ENCODE peak calls at places on chromosome 21, in four cellular contexts. One of them, this sample, is unnamed.

GRCh38 chr21:38088916-38089762 is 167.7 kb upstream of the KCNJ15 start:
- DNase-seq in neuronal stem cell: no peak
- DNase-seq in H1: no peak
- DNase-seq in H9: no peak
- DNase-seq in this sample: no peak

GRCh38 chr21:28325618-28326017 is 667.1 kb downstream of the LTN1 start:
- DNase-seq in neuronal stem cell: no peak
- DNase-seq in H1: no peak
- DNase-seq in H9: peak
- DNase-seq in this sample: no peak

GRCh38 chr21:23968722-23969647 is 1638.3 kb downstream of the MRPL39 start:
- DNase-seq in neuronal stem cell: peak
- DNase-seq in H1: peak
- DNase-seq in H9: peak
- DNase-seq in this sample: no peak

GRCh38 chr21:31354122-31354521 is 10.1 kb upstream of the TIAM1 start:
- DNase-seq in neuronal stem cell: no peak
- DNase-seq in H1: no peak
- DNase-seq in H9: no peak
- DNase-seq in this sample: no peak

GRCh38 chr21:33434770-33435360 is 31.7 kb downstream of the IFNGR2 start:
- DNase-seq in neuronal stem cell: no peak
- DNase-seq in H1: no peak
- DNase-seq in H9: no peak
- DNase-seq in this sample: peak

GRCh38 chr21:37987668-37988067 is 71.4 kb upstream of the KCNJ6 start:
- DNase-seq in neuronal stem cell: no peak
- DNase-seq in H1: no peak
- DNase-seq in H9: no peak
- DNase-seq in this sample: no peak

GRCh38 chr21:39451332-39452206 is at the start of gene SH3BGR:
- DNase-seq in neuronal stem cell: no peak
- DNase-seq in H1: peak
- DNase-seq in H9: peak
- DNase-seq in this sample: no peak

GRCh38 chr21:16046625-16047340 is 317.0 kb downstream of the USP25 start:
- DNase-seq in neuronal stem cell: no peak
- DNase-seq in H1: no peak
- DNase-seq in H9: no peak
- DNase-seq in this sample: peak

GRCh38 chr21:29033871-29034270 is 9.4 kb downstream of the USP16 start:
- DNase-seq in neuronal stem cell: no peak
- DNase-seq in H1: no peak
- DNase-seq in H9: no peak
- DNase-seq in this sample: no peak

GRCh38 chr21:38988211-38989096 is 182.7 kb downstream of the ETS2 start:
- DNase-seq in neuronal stem cell: no peak
- DNase-seq in H1: no peak
- DNase-seq in H9: no peak
- DNase-seq in this sample: peak

GRCh38 chr21:18716578-18717138 is 313.1 kb upstream of the TMPRSS15 start:
- DNase-seq in neuronal stem cell: no peak
- DNase-seq in H1: no peak
- DNase-seq in H9: no peak
- DNase-seq in this sample: no peak

GRCh38 chr21:26842976-26843911 is 2.0 kb downstream of the ADAMTS1 start:
- DNase-seq in neuronal stem cell: peak
- DNase-seq in H1: peak
- DNase-seq in H9: peak
- DNase-seq in this sample: peak

GRCh38 chr21:32096411-32096810 is 182.4 kb downstream of the MIS18A start:
- DNase-seq in neuronal stem cell: peak
- DNase-seq in H1: peak
- DNase-seq in H9: peak
- DNase-seq in this sample: no peak

GRCh38 chr21:24045775-24046215 is 1561.5 kb downstream of the MRPL39 start:
- DNase-seq in neuronal stem cell: no peak
- DNase-seq in H1: peak
- DNase-seq in H9: no peak
- DNase-seq in this sample: no peak

GRCh38 chr21:28215214-28215954 is 777.3 kb downstream of the LTN1 start:
- DNase-seq in neuronal stem cell: no peak
- DNase-seq in H1: no peak
- DNase-seq in H9: no peak
- DNase-seq in this sample: peak

GRCh38 chr21:31932470-31932764 is 59.6 kb downstream of the HUNK start:
- DNase-seq in neuronal stem cell: no peak
- DNase-seq in H1: no peak
- DNase-seq in H9: no peak
- DNase-seq in this sample: no peak

GRCh38 chr21:26115899-26116298 is 54.7 kb downstream of the APP start:
- DNase-seq in neuronal stem cell: no peak
- DNase-seq in H1: no peak
- DNase-seq in H9: no peak
- DNase-seq in this sample: peak

GRCh38 chr21:27057997-27058396 is 91.1 kb upstream of the ADAMTS5 start:
- DNase-seq in neuronal stem cell: no peak
- DNase-seq in H1: no peak
- DNase-seq in H9: no peak
- DNase-seq in this sample: no peak

GRCh38 chr21:24428539-24429186 is 1178.6 kb downstream of the MRPL39 start:
- DNase-seq in neuronal stem cell: no peak
- DNase-seq in H1: no peak
- DNase-seq in H9: no peak
- DNase-seq in this sample: no peak

GRCh38 chr21:34498623-34499022 is 13.4 kb downstream of the KCNE1 start:
- DNase-seq in neuronal stem cell: no peak
- DNase-seq in H1: no peak
- DNase-seq in H9: no peak
- DNase-seq in this sample: peak
- H2BK12ac ChIP-seq in neuronal stem cell: no peak
- H2BK12ac ChIP-seq in H1: no peak
- H2BK12ac ChIP-seq in H9: no peak
- H2BK12ac ChIP-seq in this sample: no peak

GRCh38 chr21:41242238-41242829 is 74.3 kb upstream of the FAM3B start:
- DNase-seq in neuronal stem cell: no peak
- DNase-seq in H1: no peak
- DNase-seq in H9: no peak
- DNase-seq in this sample: no peak
- H3K4me2 ChIP-seq in neuronal stem cell: no peak
- H3K4me2 ChIP-seq in H1: no peak
- H3K4me2 ChIP-seq in H9: no peak
- H3K4me2 ChIP-seq in this sample: no peak

GRCh38 chr21:45356251-45356650 is 48.7 kb upstream of the COL18A1 start:
- DNase-seq in neuronal stem cell: no peak
- DNase-seq in H1: no peak
- DNase-seq in H9: no peak
- DNase-seq in this sample: no peak

GRCh38 chr21:45355573-45355972 is 49.4 kb upstream of the COL18A1 start:
- DNase-seq in neuronal stem cell: no peak
- DNase-seq in H1: no peak
- DNase-seq in H9: no peak
- DNase-seq in this sample: no peak

GRCh38 chr21:45357436-45358260 is 47.3 kb upstream of the COL18A1 start:
- DNase-seq in neuronal stem cell: no peak
- DNase-seq in H1: no peak
- DNase-seq in H9: no peak
- DNase-seq in this sample: no peak

GRCh38 chr21:45358261-45358670 is 46.7 kb upstream of the COL18A1 start:
- DNase-seq in neuronal stem cell: no peak
- DNase-seq in H1: no peak
- DNase-seq in H9: no peak
- DNase-seq in this sample: no peak

DNA sequence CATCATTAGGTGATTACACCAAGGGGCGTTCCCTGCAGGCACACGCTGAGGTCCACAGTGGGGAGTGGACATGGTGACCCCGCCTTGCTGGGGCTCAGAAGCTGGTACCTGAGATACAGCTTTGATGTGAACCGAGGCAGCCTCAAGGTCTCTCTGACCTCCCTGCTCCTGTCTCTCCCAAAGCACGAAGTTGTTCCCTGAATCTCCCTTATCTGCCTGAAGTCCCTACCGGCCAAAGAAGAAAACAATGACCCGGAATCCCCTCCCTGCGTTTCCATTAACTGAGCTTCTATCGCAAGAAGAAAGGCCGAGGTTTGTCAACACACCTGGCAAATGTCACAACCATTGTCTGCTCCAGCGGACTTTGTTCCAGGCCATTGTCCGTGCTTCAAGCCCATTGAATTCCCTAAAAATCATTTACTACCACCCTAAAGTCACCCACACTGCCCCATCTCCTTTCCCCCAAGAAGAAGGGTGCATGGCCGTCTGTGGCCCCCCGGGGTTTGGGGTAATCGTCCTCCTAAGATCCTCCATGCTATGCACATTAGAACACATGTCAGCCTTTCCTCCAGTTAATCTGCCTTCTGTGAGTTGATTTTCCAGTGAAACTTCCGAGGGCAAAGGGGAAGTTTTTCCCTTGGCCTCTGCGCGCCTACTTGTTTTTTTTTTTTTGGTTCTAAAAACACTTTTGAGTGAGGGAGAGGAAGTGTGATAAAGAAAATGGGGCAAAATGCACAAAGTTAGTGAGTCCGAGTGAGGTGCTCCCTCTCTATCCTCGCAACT is 48.1 kb upstream of the COL18A1 start:
- DNase-seq in neuronal stem cell: no peak
- DNase-seq in H1: no peak
- DNase-seq in H9: no peak
- DNase-seq in this sample: no peak
- H2BK12ac ChIP-seq in neuronal stem cell: no peak
- H2BK12ac ChIP-seq in H1: peak
- H2BK12ac ChIP-seq in H9: no peak
- H2BK12ac ChIP-seq in this sample: peak

GRCh38 chr21:36212513-36212780 is 55.8 kb downstream of the DOP1B start:
- DNase-seq in neuronal stem cell: no peak
- DNase-seq in H1: no peak
- DNase-seq in H9: no peak
- DNase-seq in this sample: no peak
- H3K4me2 ChIP-seq in neuronal stem cell: no peak
- H3K4me2 ChIP-seq in H1: no peak
- H3K4me2 ChIP-seq in H9: no peak
- H3K4me2 ChIP-seq in this sample: no peak

GRCh38 chr21:44950016-44950326 is 10.1 kb downstream of the SLX9 start:
- DNase-seq in neuronal stem cell: no peak
- DNase-seq in H1: no peak
- DNase-seq in H9: no peak
- DNase-seq in this sample: no peak

GRCh38 chr21:44949161-44950015 is 9.6 kb downstream of the SLX9 start:
- DNase-seq in neuronal stem cell: peak
- DNase-seq in H1: peak
- DNase-seq in H9: peak
- DNase-seq in this sample: peak

GRCh38 chr21:44951186-44951915 is 11.5 kb downstream of the SLX9 start:
- DNase-seq in neuronal stem cell: no peak
- DNase-seq in H1: no peak
- DNase-seq in H9: no peak
- DNase-seq in this sample: no peak

GRCh38 chr21:44948426-44949120 is 8.7 kb downstream of the SLX9 start:
- DNase-seq in neuronal stem cell: no peak
- DNase-seq in H1: no peak
- DNase-seq in H9: no peak
- DNase-seq in this sample: no peak

GRCh38 chr21:44950351-44950750 is 10.5 kb downstream of the SLX9 start:
- DNase-seq in neuronal stem cell: no peak
- DNase-seq in H1: no peak
- DNase-seq in H9: no peak
- DNase-seq in this sample: no peak
- H2BK12ac ChIP-seq in neuronal stem cell: peak
- H2BK12ac ChIP-seq in H1: no peak
- H2BK12ac ChIP-seq in H9: no peak
- H2BK12ac ChIP-seq in this sample: no peak

GRCh38 chr21:42864812-42865211 is 14.5 kb downstream of the WDR4 start:
- DNase-seq in neuronal stem cell: no peak
- DNase-seq in H1: no peak
- DNase-seq in H9: no peak
- DNase-seq in this sample: no peak
- H3K4me2 ChIP-seq in neuronal stem cell: no peak
- H3K4me2 ChIP-seq in H1: no peak
- H3K4me2 ChIP-seq in H9: no peak
- H3K4me2 ChIP-seq in this sample: no peak